ENCODE peak calls at places on chromosomes 12 and 14, in nine cellular contexts. B is SK-N-SH, V is Calu3, H is hepatocyte, R is WTC11, F is adrenal gland, X is IMR-90, N is RWPE1, E is cardiac fibroblast. Q is an unnamed sample.

GRCh38 chr12:52259850-52260249 is 14.6 kb upstream of the KRT86 start:
- DNase-seq in B (no peak), V (no peak), X (no peak), E (no peak), H (no peak), N (no peak), R (no peak), F (no peak), Q (no peak)

GRCh38 chr14:100900837-100901390 is 2.6 kb downstream of the RTL1 start:
- DNase-seq in F (peak; percentile 88), B (peak; percentile 81), N (no peak), H (peak; percentile 80), X (no peak), E (no peak), V (peak; percentile 68), R (peak; percentile 75), Q (peak; percentile 68)

GRCh38 chr14:101494826-101495225 is 66.5 kb upstream of the DIO3 start:
- DNase-seq in E (no peak), B (no peak), F (no peak), V (no peak), H (no peak), N (no peak), X (no peak), R (no peak), Q (peak; percentile 2)

GRCh38 chr12:2049604-2050540 is 2.9 kb upstream of the CACNA1C start:
- DNase-seq in F (peak; percentile 13), X (peak; percentile 22), E (no peak), N (no peak), V (no peak), H (peak; percentile 51), R (no peak), B (no peak), Q (no peak)

GRCh38 chr12:131388164-131388795 is 322.6 kb upstream of the SFSWAP start:
- DNase-seq in X (no peak), E (no peak), F (no peak), B (peak; percentile 68), H (no peak), N (no peak), R (no peak), V (no peak), Q (no peak)

GRCh38 chr14:34874386-34875030 is 652 bp downstream of the BAZ1A start:
- DNase-seq in N (peak; percentile 31), R (peak; percentile 63), H (peak; percentile 76), E (peak; percentile 64), X (peak; percentile 49), F (peak; percentile 56), V (peak; percentile 42), B (peak; percentile 86), Q (peak; percentile 53)

GRCh38 chr12:1117371-1117770 is 126.3 kb downstream of the ERC1 start:
- DNase-seq in N (no peak), B (no peak), X (peak; percentile 78), E (peak; percentile 24), H (no peak), V (no peak), R (no peak), F (no peak), Q (no peak)

GRCh38 chr14:34461334-34462131 is 507 bp downstream of the SPTSSA start:
- DNase-seq in X (peak; percentile 52), V (peak; percentile 51), N (peak; percentile 46), R (peak; percentile 59), B (no peak), E (peak; percentile 45), F (peak; percentile 71), H (peak; percentile 71), Q (peak; percentile 53)

GRCh38 chr12:132558861-132559623 is 51.3 kb downstream of the LRCOL1 start:
- DNase-seq in R (no peak), B (no peak), F (no peak), X (no peak), N (no peak), E (no peak), H (no peak), V (no peak), Q (peak; percentile 62)

GRCh38 chr12:6183689-6184441 is 16.3 kb upstream of the CD9 start:
- DNase-seq in B (no peak), X (peak; percentile 81), E (peak; percentile 64), V (no peak), F (peak; percentile 72), H (no peak), N (no peak), R (no peak), Q (no peak)

GRCh38 chr12:18246057-18246456 is 15.3 kb upstream of the PIK3C2G start:
- DNase-seq in R (no peak), F (no peak), X (no peak), E (no peak), N (no peak), V (no peak), B (peak; percentile 1), H (no peak), Q (no peak)

GRCh38 chr14:101034986-101035385 is 131.5 kb upstream of the RTL1 start:
- DNase-seq in N (no peak), F (no peak), R (no peak), V (no peak), B (no peak), X (no peak), E (no peak), H (no peak), Q (no peak)

GRCh38 chr12:85076688-85077430 is 40.7 kb downstream of the LRRIQ1 start:
- DNase-seq in H (peak; percentile 81), N (peak; percentile 85), R (no peak), B (peak; percentile 12), V (peak; percentile 57), E (peak; percentile 88), X (peak; percentile 92), F (no peak), Q (no peak)

GRCh38 chr12:31732926-31733548 is 4.2 kb upstream of the AMN1 start:
- DNase-seq in F (peak; percentile 37), E (peak; percentile 95), B (no peak), R (peak; percentile 42), H (peak; percentile 64), X (peak; percentile 83), V (peak; percentile 68), N (peak; percentile 87), Q (no peak)

DNA sequence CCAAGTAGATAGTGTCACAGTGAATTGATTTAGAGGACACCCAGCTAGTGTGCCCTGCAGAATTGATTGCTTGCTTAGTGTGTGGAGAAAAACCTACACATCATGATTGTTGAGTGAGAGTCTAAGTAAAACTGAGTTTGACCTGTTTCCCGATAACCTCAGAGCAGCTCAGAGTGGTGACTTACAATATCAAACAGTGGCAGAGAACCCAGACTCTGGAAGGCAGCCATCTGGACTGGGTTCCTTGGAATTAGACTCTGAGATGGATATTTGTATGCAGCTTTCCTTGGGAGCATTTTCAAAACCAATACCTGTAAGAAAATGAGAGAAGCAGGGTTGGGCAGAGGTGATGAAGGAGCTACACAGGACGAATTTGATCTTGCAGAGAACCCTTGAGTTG is 109.8 kb downstream of the IPO8 start:
- DNase-seq in F (no peak), E (no peak), H (no peak), N (no peak), R (no peak), B (no peak), V (no peak), X (no peak), Q (no peak)
- TF ChIP-seq CTCF in F (no peak), E (no peak), H (no peak), N (no peak), R (no peak), B (no peak), V (no peak), X (no peak), Q (no peak)

DNA sequence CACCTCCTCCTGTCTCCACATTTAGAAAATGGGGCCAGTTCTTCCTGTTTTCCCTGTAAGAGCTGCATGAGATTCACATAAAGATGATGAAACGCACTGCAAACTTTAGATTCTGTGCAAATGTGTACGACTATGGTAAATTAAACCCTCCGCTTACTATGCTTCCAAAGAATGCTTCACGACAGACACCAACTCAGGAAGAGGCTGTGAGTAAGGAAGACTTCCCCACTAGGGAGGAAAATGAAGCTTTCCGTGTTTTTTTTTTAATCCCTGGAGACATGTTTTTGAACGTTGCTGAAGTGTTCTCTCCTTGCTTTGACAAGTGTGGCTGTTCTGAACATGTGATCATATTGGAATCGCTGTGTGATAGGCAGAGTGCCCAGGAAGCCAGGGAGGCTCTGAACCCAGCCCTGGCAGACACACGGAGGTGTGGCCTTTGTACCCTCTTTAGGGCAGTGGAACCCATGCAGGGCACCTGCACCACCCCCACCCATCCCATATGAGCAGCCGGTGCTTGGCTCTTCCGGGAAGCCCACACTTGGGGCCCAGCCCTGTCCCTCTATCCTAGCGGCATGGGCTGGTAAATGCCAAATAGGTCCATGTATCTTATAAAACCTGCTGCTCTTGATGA is 7.5 kb upstream of the SYNE3 start:
- DNase-seq in B (no peak), N (no peak), R (no peak), E (peak; percentile 92), X (peak; percentile 89), H (no peak), V (peak; percentile 41), F (no peak), Q (no peak)
- TF ChIP-seq CTCF in B (no peak), N (no peak), R (no peak), E (peak; percentile 12), X (no peak), H (no peak), V (no peak), F (no peak), Q (no peak)

GRCh38 chr12:42255221-42255874 is 17.3 kb upstream of the YAF2 start:
- DNase-seq in H (no peak), X (no peak), R (no peak), V (no peak), E (no peak), N (no peak), F (no peak), B (no peak), Q (no peak)
- TF ChIP-seq CTCF in H (no peak), X (no peak), R (no peak), V (no peak), E (no peak), N (no peak), F (no peak), B (peak; percentile 11), Q (peak; percentile 15)

GRCh38 chr12:11070999-11071398 is 8.9 kb upstream of the TAS2R46 start:
- DNase-seq in X (no peak), F (no peak), R (no peak), H (no peak), N (no peak), E (no peak), B (no peak), V (no peak), Q (no peak)

GRCh38 chr12:11071414-11071813 is 9.3 kb upstream of the TAS2R46 start:
- DNase-seq in V (no peak), N (no peak), X (no peak), F (no peak), B (no peak), E (no peak), R (no peak), H (no peak), Q (no peak)

GRCh38 chr12:11075642-11076041 is 13.5 kb upstream of the TAS2R46 start:
- DNase-seq in F (no peak), N (no peak), X (no peak), E (no peak), R (no peak), V (no peak), B (no peak), H (no peak), Q (no peak)

GRCh38 chr12:11067514-11067913 is 5.4 kb upstream of the TAS2R46 start:
- DNase-seq in V (no peak), H (no peak), F (peak; percentile 49), N (no peak), X (peak; percentile 10), E (peak; percentile 43), R (no peak), B (no peak), Q (no peak)

GRCh38 chr12:11069854-11070253 is 7.8 kb upstream of the TAS2R46 start:
- DNase-seq in B (no peak), E (no peak), N (no peak), X (no peak), F (no peak), H (no peak), V (no peak), R (no peak), Q (no peak)
- TF ChIP-seq CTCF in B (no peak), E (no peak), N (no peak), X (no peak), F (no peak), H (no peak), V (no peak), R (no peak), Q (no peak)